ENCODE peak calls at places on chromosomes 3 and 15, in five cellular contexts. V is H9, R is trophoblast cell, X is H1, Z is mesenchymal stem cell. F is an unnamed sample.

GRCh38 chr15:65029736-65030208 is 333 bp upstream of the MTFMT start:
- DNase-seq in V (no peak), Z (no peak), R (no peak), X (no peak), F (no peak)

GRCh38 chr3:60953406-60953805 is 297.8 kb downstream of the FHIT start:
- DNase-seq in R (no peak), Z (no peak), V (no peak), X (no peak), F (no peak)

GRCh38 chr3:34683851-34684250 is 885.4 kb downstream of the PDCD6IP start:
- DNase-seq in Z (peak; percentile 46), V (peak; percentile 65), R (peak; percentile 64), X (peak; percentile 79), F (peak; percentile 51)

GRCh38 chr15:79076661-79077060 is 13.9 kb downstream of the RASGRF1 start:
- DNase-seq in X (no peak), R (no peak), V (no peak), Z (no peak), F (no peak)

GRCh38 chr3:134035836-134036235 is 6.1 kb upstream of the SLCO2A1 start:
- DNase-seq in V (peak; percentile 20), Z (no peak), X (peak; percentile 34), R (no peak), F (no peak)

GRCh38 chr15:52100807-52101206 is 11.8 kb downstream of the BCL2L10 start:
- DNase-seq in R (peak; percentile 74), Z (peak; percentile 99), X (no peak), V (no peak), F (no peak)

GRCh38 chr15:66879968-66880367 is 177.9 kb downstream of the SMAD6 start:
- DNase-seq in R (no peak), V (no peak), Z (no peak), X (peak; percentile 26), F (no peak)

GRCh38 chr3:72848703-72849081 is 447 bp upstream of the SHQ1 start:
- DNase-seq in Z (no peak), X (no peak), V (no peak), R (no peak), F (no peak)

GRCh38 chr15:81008312-81008711 is 7.6 kb downstream of the TLNRD1 start:
- DNase-seq in V (no peak), Z (no peak), X (no peak), R (no peak), F (no peak)

GRCh38 chr3:190012314-190012782 is 108.3 kb downstream of the P3H2 start:
- DNase-seq in X (no peak), Z (peak; percentile 61), R (peak; percentile 41), V (no peak), F (peak; percentile 36)

GRCh38 chr3:10553586-10554235 is 48.3 kb upstream of the ATP2B2 start:
- DNase-seq in V (peak; percentile 68), R (no peak), X (peak; percentile 56), Z (no peak), F (peak; percentile 97)

GRCh38 chr3:53377794-53378193 is 30.5 kb upstream of the DCP1A start:
- DNase-seq in R (no peak), V (no peak), X (no peak), Z (no peak), F (no peak)

GRCh38 chr15:50968353-50968752 is 59.9 kb downstream of the AP4E1 start:
- DNase-seq in R (no peak), V (no peak), Z (no peak), X (no peak), F (no peak)

GRCh38 chr3:111534701-111535100 is 7.3 kb upstream of the CD96 start:
- DNase-seq in X (no peak), Z (peak; percentile 82), V (no peak), R (no peak), F (no peak)

GRCh38 chr3:127289646-127290575 is 2.1 kb upstream of the PRR20G start:
- DNase-seq in Z (no peak), R (no peak), X (no peak), V (no peak), F (no peak)

GRCh38 chr15:85973584-85974347 is 105.9 kb upstream of the AGBL1 start:
- DNase-seq in R (no peak), X (no peak), Z (no peak), V (peak; percentile 39), F (peak; percentile 23)

GRCh38 chr3:63911901-63912767 is at the start of gene SCAANT1:
- DNase-seq in V (peak; percentile 83), R (peak; percentile 83), X (peak; percentile 86), Z (peak; percentile 92), F (peak; percentile 81)

GRCh38 chr3:55629432-55629831 is 142.3 kb upstream of the WNT5A start:
- DNase-seq in V (no peak), Z (peak; percentile 32), R (no peak), X (no peak), F (no peak)

GRCh38 chr3:141860766-141861513 is 15.5 kb upstream of the ATP1B3 start:
- DNase-seq in Z (no peak), R (no peak), X (no peak), V (no peak), F (no peak)

GRCh38 chr15:37682304-37682703 is 252.1 kb upstream of the TMCO5A start:
- DNase-seq in X (no peak), R (no peak), Z (peak; percentile 15), V (peak; percentile 29), F (no peak)

GRCh38 chr15:74656935-74657535 is 38.8 kb downstream of the EDC3 start:
- DNase-seq in V (no peak), Z (no peak), R (no peak), X (no peak), F (no peak)

GRCh38 chr15:62483817-62484216 is 318.7 kb upstream of the C2CD4B start:
- DNase-seq in R (no peak), V (no peak), X (no peak), Z (no peak), F (no peak)

GRCh38 chr15:67972377-67972776 is 81.7 kb upstream of the PIAS1 start:
- DNase-seq in Z (no peak), R (no peak), X (no peak), V (no peak), F (no peak)

GRCh38 chr15:64865998-64866520 is 24.3 kb downstream of the PLEKHO2 start:
- DNase-seq in Z (peak; percentile 89), V (peak; percentile 84), X (no peak), R (no peak), F (no peak)

GRCh38 chr3:14175383-14176037 is 2.9 kb downstream of the XPC start:
- DNase-seq in X (no peak), V (no peak), Z (peak; percentile 30), R (no peak), F (no peak)

GRCh38 chr3:19146685-19147650 is 1.3 kb upstream of the KCNH8 start:
- DNase-seq in V (peak; percentile 97), Z (peak; percentile 40), X (peak; percentile 87), R (peak; percentile 14), F (peak; percentile 86)

GRCh38 chr3:52019352-52020080 is 23.8 kb upstream of the RPL29 start:
- DNase-seq in Z (no peak), X (no peak), R (no peak), V (no peak), F (no peak)

GRCh38 chr15:58369261-58369699 is 62.5 kb upstream of the LIPC start:
- DNase-seq in Z (peak; percentile 89), R (no peak), X (no peak), V (no peak), F (no peak)

GRCh38 chr15:41001524-41001923 is 48.3 kb downstream of the CHAC1 start:
- DNase-seq in X (no peak), Z (peak; percentile 71), V (no peak), R (no peak), F (no peak)

GRCh38 chr15:74317820-74318375 is 49.5 kb downstream of the CYP11A1 start:
- DNase-seq in Z (peak; percentile 97), V (no peak), X (no peak), R (peak; percentile 85), F (no peak)

GRCh38 chr15:24886538-24886937 is 68.2 kb upstream of the SNRPN start:
- DNase-seq in Z (no peak), R (no peak), X (no peak), V (no peak), F (no peak)
- H2BK12ac ChIP-seq in Z (no peak overlapping the region), R (no peak overlapping the region), X (no peak overlapping the region), V (no peak overlapping the region), F (no peak overlapping the region)

GRCh38 chr3:139296141-139296718 is 47.6 kb upstream of the MRPS22 start:
- DNase-seq in R (no peak), Z (no peak), V (no peak), X (no peak), F (no peak)
- H3K4ac ChIP-seq in R (no peak overlapping the region), Z (no peak overlapping the region), V (no peak overlapping the region), X (no peak overlapping the region), F (no peak overlapping the region)

DNA sequence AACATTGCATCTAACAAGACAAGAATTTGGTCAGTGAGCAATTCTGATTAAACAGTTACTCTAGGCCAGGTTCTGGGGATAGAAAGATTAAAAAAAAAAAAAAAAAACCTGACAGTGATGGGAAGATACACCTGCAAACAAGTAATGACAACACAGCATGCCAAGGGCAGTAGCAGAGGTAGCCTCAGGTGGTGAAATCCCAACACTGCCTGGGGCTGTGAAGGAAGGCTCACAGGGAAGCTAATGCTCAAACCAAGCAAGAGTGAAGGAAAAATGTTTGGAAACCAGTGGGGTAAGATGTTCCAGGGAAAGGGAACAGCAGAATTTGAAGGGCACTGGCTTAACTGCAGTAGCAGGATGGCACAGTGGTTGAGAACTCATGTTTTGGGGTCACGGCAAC is 8.9 kb downstream of the RTP2 start:
- DNase-seq in X (no peak), Z (no peak), R (peak; percentile 92), V (no peak), F (no peak)
- H3K18ac ChIP-seq in X (no peak overlapping the region), Z (no peak overlapping the region), R (no peak overlapping the region), V (no peak overlapping the region), F (no peak overlapping the region)

GRCh38 chr3:130582457-130583155 is 65.6 kb downstream of the COL6A6 start:
- DNase-seq in Z (no peak), R (no peak), X (no peak), V (no peak), F (no peak)
- H2BK12ac ChIP-seq in Z (no peak overlapping the region), R (no peak overlapping the region), X (no peak overlapping the region), V (no peak overlapping the region), F (no peak overlapping the region)

GRCh38 chr3:12833226-12834161 is 7.9 kb downstream of the RPL32 start:
- DNase-seq in R (no peak), V (peak; percentile 75), Z (no peak), X (no peak), F (no peak)

GRCh38 chr3:12829886-12830784 is 11.2 kb downstream of the RPL32 start:
- DNase-seq in V (peak; percentile 52), X (no peak), R (no peak), Z (no peak), F (no peak)

GRCh38 chr3:12832350-12833225 is 8.8 kb downstream of the RPL32 start:
- DNase-seq in X (no peak), Z (no peak), R (no peak), V (no peak), F (no peak)

GRCh38 chr3:12830785-12831581 is 10.4 kb downstream of the RPL32 start:
- DNase-seq in R (no peak), X (no peak), V (no peak), Z (no peak), F (no peak)

DNA sequence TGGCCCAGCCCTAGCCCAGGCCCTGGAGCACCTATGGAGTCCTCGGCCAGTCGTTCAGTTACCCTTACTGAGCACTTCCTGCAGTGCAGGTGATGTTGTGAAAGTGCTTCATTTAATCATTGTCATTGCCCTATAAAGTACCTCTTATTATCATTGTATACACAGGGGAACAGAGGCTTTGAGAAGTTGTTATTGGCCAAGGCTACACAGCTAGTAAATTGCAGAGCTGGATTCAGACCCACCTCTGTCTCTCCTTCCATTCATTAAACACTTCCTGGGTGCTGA is 9.8 kb downstream of the RPL32 start:
- DNase-seq in X (no peak), R (no peak), V (no peak), Z (no peak), F (no peak)
- H3K4ac ChIP-seq in X (no peak overlapping the region), R (no peak overlapping the region), V (no peak overlapping the region), Z (no peak overlapping the region), F (peak overlapping the region; percentile 19)